ENCODE peak calls at places on chromosome 15, in ten cellular contexts. One of them, this sample, is unnamed.

GRCh38 chr15:101168898-101169297 is 83.0 kb downstream of the CHSY1 start:
- DNase-seq in ascending aorta: no peak
- DNase-seq in BJ: no peak
- DNase-seq in A549: no peak
- DNase-seq in GM12865: no peak
- DNase-seq in breast epithelium: no peak
- DNase-seq in tibial nerve: no peak
- DNase-seq in cardiac muscle cell: no peak
- DNase-seq in transverse colon: no peak
- DNase-seq in SK-N-SH: no peak
- DNase-seq in this sample: no peak

GRCh38 chr15:90376789-90377188 is 11.3 kb upstream of the IQGAP1 start:
- DNase-seq in transverse colon: peak; percentile 42
- DNase-seq in A549: no peak
- DNase-seq in cardiac muscle cell: no peak
- DNase-seq in SK-N-SH: no peak
- DNase-seq in GM12865: peak; percentile 52
- DNase-seq in tibial nerve: no peak
- DNase-seq in breast epithelium: no peak
- DNase-seq in BJ: no peak
- DNase-seq in ascending aorta: no peak
- DNase-seq in this sample: peak; percentile 33

GRCh38 chr15:64146885-64147681 is 4.4 kb upstream of the SNX22 start:
- DNase-seq in GM12865: no peak
- DNase-seq in SK-N-SH: peak; percentile 94
- DNase-seq in breast epithelium: no peak
- DNase-seq in cardiac muscle cell: peak; percentile 58
- DNase-seq in transverse colon: no peak
- DNase-seq in BJ: no peak
- DNase-seq in A549: no peak
- DNase-seq in ascending aorta: no peak
- DNase-seq in tibial nerve: no peak
- DNase-seq in this sample: no peak

GRCh38 chr15:77243716-77244401 is 172.9 kb upstream of the TSPAN3 start:
- DNase-seq in breast epithelium: no peak
- DNase-seq in A549: no peak
- DNase-seq in GM12865: no peak
- DNase-seq in transverse colon: no peak
- DNase-seq in tibial nerve: no peak
- DNase-seq in cardiac muscle cell: no peak
- DNase-seq in SK-N-SH: no peak
- DNase-seq in ascending aorta: no peak
- DNase-seq in BJ: no peak
- DNase-seq in this sample: no peak

GRCh38 chr15:43105077-43105769 is 615 bp downstream of the UBR1 start:
- DNase-seq in cardiac muscle cell: no peak
- DNase-seq in A549: peak; percentile 7
- DNase-seq in breast epithelium: no peak
- DNase-seq in tibial nerve: no peak
- DNase-seq in ascending aorta: no peak
- DNase-seq in BJ: no peak
- DNase-seq in SK-N-SH: peak; percentile 21
- DNase-seq in GM12865: peak; percentile 44
- DNase-seq in transverse colon: peak; percentile 33
- DNase-seq in this sample: peak; percentile 63

GRCh38 chr15:89068325-89068784 is 19.9 kb upstream of the ABHD2 start:
- DNase-seq in A549: no peak
- DNase-seq in SK-N-SH: no peak
- DNase-seq in tibial nerve: peak; percentile 25
- DNase-seq in BJ: peak; percentile 79
- DNase-seq in cardiac muscle cell: peak; percentile 92
- DNase-seq in ascending aorta: peak; percentile 64
- DNase-seq in breast epithelium: no peak
- DNase-seq in GM12865: peak; percentile 92
- DNase-seq in transverse colon: no peak
- DNase-seq in this sample: no peak

GRCh38 chr15:70098461-70099166 is 897 bp upstream of the TLE3 start:
- DNase-seq in ascending aorta: peak; percentile 79
- DNase-seq in breast epithelium: no peak
- DNase-seq in cardiac muscle cell: peak; percentile 45
- DNase-seq in A549: peak; percentile 54
- DNase-seq in BJ: no peak
- DNase-seq in GM12865: peak; percentile 38
- DNase-seq in tibial nerve: no peak
- DNase-seq in transverse colon: peak; percentile 67
- DNase-seq in SK-N-SH: peak; percentile 57
- DNase-seq in this sample: peak; percentile 42

GRCh38 chr15:82890338-82891024 is 62.0 kb downstream of the HOMER2 start:
- DNase-seq in GM12865: no peak
- DNase-seq in SK-N-SH: peak; percentile 62
- DNase-seq in ascending aorta: no peak
- DNase-seq in A549: no peak
- DNase-seq in tibial nerve: no peak
- DNase-seq in breast epithelium: no peak
- DNase-seq in BJ: no peak
- DNase-seq in cardiac muscle cell: peak; percentile 10
- DNase-seq in transverse colon: no peak
- DNase-seq in this sample: no peak

GRCh38 chr15:87477759-87478687 is 778.5 kb downstream of the NTRK3 start:
- DNase-seq in BJ: peak; percentile 40
- DNase-seq in ascending aorta: peak; percentile 71
- DNase-seq in tibial nerve: peak; percentile 17
- DNase-seq in GM12865: no peak
- DNase-seq in SK-N-SH: peak; percentile 49
- DNase-seq in breast epithelium: no peak
- DNase-seq in transverse colon: no peak
- DNase-seq in A549: peak; percentile 58
- DNase-seq in cardiac muscle cell: peak; percentile 71
- DNase-seq in this sample: no peak

DNA sequence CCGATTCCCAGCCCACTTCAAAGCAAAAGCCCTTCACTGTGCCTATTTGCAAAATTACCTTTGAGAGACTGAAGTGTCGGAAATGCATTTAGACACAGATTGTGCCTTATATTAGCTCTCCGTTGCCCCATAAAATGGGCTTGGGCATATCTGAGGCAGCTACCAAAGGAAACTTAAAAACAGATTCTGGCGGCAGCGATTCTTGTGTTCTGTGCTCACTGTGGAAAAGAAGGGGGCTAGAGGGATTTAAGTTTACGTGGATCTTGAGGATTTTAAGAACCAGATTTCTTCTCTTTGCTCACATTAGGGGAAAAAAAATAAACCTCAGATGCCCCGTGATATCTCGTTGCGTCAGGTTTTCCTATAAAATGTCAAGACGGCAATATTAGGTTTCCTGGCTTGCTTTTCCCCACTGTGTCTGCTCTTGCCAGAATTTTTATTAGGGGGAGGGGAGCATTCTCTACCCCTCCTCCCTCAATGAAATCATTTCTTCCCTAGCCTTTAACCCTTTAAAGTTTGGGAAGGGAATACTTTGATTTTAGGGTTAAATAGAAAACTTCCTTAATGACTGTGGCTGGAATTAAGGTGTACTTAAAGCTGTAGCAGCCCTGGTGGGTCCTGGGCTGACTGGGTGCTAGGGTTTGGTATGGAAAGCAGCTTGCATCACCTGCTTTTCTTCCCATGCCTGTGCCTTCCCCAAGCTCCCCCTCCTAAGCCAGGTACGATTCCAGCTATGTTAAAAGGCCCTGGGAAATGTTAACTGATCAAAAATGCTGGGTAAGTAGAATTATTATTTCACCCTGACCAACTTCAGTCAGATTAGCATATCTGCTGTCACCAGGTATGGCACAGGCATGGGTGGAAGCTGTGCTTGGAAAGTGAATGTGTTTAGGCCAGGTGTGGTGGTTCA is 73.8 kb downstream of the SMAD3 start:
- DNase-seq in tibial nerve: no peak
- DNase-seq in breast epithelium: no peak
- DNase-seq in A549: no peak
- DNase-seq in transverse colon: no peak
- DNase-seq in GM12865: no peak
- DNase-seq in SK-N-SH: no peak
- DNase-seq in BJ: no peak
- DNase-seq in ascending aorta: no peak
- DNase-seq in cardiac muscle cell: peak; percentile 36
- DNase-seq in this sample: no peak
- H3K4me3 ChIP-seq in tibial nerve: no peak overlapping the region
- H3K4me3 ChIP-seq in breast epithelium: peak overlapping the region; percentile 10
- H3K4me3 ChIP-seq in A549: no peak overlapping the region
- H3K4me3 ChIP-seq in transverse colon: no peak overlapping the region
- H3K4me3 ChIP-seq in GM12865: no peak overlapping the region
- H3K4me3 ChIP-seq in SK-N-SH: no peak overlapping the region
- H3K4me3 ChIP-seq in BJ: no peak overlapping the region
- H3K4me3 ChIP-seq in ascending aorta: no peak overlapping the region
- H3K4me3 ChIP-seq in cardiac muscle cell: no peak overlapping the region
- H3K4me3 ChIP-seq in this sample: no peak overlapping the region

DNA sequence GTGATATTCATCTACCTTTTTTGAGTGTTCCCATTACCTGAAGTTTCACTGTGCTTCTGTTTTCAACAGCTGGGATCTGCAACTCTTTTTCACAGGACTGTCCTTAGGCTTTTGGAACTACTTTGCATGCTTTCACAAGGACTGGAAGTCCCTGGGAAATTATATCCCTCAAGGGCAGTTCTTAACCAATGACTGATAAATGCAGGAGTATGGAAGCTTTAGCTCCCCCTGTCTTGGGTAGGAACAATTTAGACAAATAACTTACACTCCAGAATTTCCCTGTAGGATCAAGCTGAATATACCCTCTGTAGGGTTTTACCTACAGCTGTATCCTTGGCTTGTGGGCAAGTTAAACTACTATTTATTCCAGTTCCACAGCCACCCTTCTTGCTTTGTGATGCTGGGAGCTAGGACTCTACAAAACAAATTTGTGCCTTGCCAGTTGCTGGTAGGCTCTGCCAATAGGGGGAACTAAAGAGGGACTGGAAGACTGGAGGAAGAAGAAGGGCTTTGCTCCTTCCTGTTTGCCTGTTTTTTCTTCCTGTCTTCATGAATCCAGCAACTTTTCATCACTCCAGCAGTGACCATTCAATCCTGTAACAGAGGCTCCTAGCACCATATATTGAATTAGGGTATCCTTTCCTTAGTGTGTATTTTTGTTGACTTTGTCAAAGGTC is 6.8 kb upstream of the ZNF280D start:
- DNase-seq in breast epithelium: no peak
- DNase-seq in transverse colon: no peak
- DNase-seq in ascending aorta: no peak
- DNase-seq in A549: no peak
- DNase-seq in cardiac muscle cell: no peak
- DNase-seq in BJ: no peak
- DNase-seq in SK-N-SH: no peak
- DNase-seq in tibial nerve: no peak
- DNase-seq in GM12865: peak; percentile 30
- DNase-seq in this sample: peak; percentile 25
- TF ChIP-seq CTCF in breast epithelium: no peak
- TF ChIP-seq CTCF in transverse colon: no peak
- TF ChIP-seq CTCF in ascending aorta: no peak
- TF ChIP-seq CTCF in A549: no peak
- TF ChIP-seq CTCF in cardiac muscle cell: no peak
- TF ChIP-seq CTCF in BJ: peak; percentile 8
- TF ChIP-seq CTCF in SK-N-SH: no peak
- TF ChIP-seq CTCF in tibial nerve: no peak
- TF ChIP-seq CTCF in GM12865: peak; percentile 42
- TF ChIP-seq CTCF in this sample: peak; percentile 70

GRCh38 chr15:51846463-51847230 is 17.2 kb downstream of the TMOD3 start:
- DNase-seq in breast epithelium: no peak
- DNase-seq in transverse colon: no peak
- DNase-seq in ascending aorta: no peak
- DNase-seq in GM12865: no peak
- DNase-seq in tibial nerve: no peak
- DNase-seq in cardiac muscle cell: peak; percentile 86
- DNase-seq in BJ: no peak
- DNase-seq in SK-N-SH: no peak
- DNase-seq in A549: no peak
- DNase-seq in this sample: no peak
- H3K4me3 ChIP-seq in breast epithelium: no peak overlapping the region
- H3K4me3 ChIP-seq in transverse colon: no peak overlapping the region
- H3K4me3 ChIP-seq in ascending aorta: no peak overlapping the region
- H3K4me3 ChIP-seq in GM12865: no peak overlapping the region
- H3K4me3 ChIP-seq in tibial nerve: no peak overlapping the region
- H3K4me3 ChIP-seq in cardiac muscle cell: no peak overlapping the region
- H3K4me3 ChIP-seq in BJ: no peak overlapping the region
- H3K4me3 ChIP-seq in SK-N-SH: peak overlapping the region; percentile 33
- H3K4me3 ChIP-seq in A549: peak overlapping the region; percentile 19
- H3K4me3 ChIP-seq in this sample: no peak overlapping the region

GRCh38 chr15:59362339-59362738 is 10.3 kb downstream of the MYO1E start:
- DNase-seq in tibial nerve: no peak
- DNase-seq in GM12865: no peak
- DNase-seq in BJ: no peak
- DNase-seq in SK-N-SH: no peak
- DNase-seq in cardiac muscle cell: no peak
- DNase-seq in transverse colon: no peak
- DNase-seq in A549: no peak
- DNase-seq in ascending aorta: no peak
- DNase-seq in breast epithelium: no peak
- DNase-seq in this sample: no peak

GRCh38 chr15:59360896-59361295 is 11.8 kb downstream of the MYO1E start:
- DNase-seq in breast epithelium: no peak
- DNase-seq in cardiac muscle cell: no peak
- DNase-seq in tibial nerve: no peak
- DNase-seq in ascending aorta: no peak
- DNase-seq in A549: no peak
- DNase-seq in BJ: no peak
- DNase-seq in transverse colon: no peak
- DNase-seq in SK-N-SH: no peak
- DNase-seq in GM12865: no peak
- DNase-seq in this sample: no peak

GRCh38 chr15:59355730-59356129 is 16.9 kb downstream of the MYO1E start:
- DNase-seq in BJ: no peak
- DNase-seq in transverse colon: no peak
- DNase-seq in SK-N-SH: no peak
- DNase-seq in GM12865: no peak
- DNase-seq in breast epithelium: no peak
- DNase-seq in ascending aorta: no peak
- DNase-seq in cardiac muscle cell: no peak
- DNase-seq in A549: no peak
- DNase-seq in tibial nerve: no peak
- DNase-seq in this sample: no peak

GRCh38 chr15:59364238-59364637 is 8.4 kb downstream of the MYO1E start:
- DNase-seq in cardiac muscle cell: no peak
- DNase-seq in BJ: no peak
- DNase-seq in GM12865: no peak
- DNase-seq in A549: no peak
- DNase-seq in breast epithelium: no peak
- DNase-seq in ascending aorta: no peak
- DNase-seq in SK-N-SH: no peak
- DNase-seq in tibial nerve: no peak
- DNase-seq in transverse colon: no peak
- DNase-seq in this sample: no peak

DNA sequence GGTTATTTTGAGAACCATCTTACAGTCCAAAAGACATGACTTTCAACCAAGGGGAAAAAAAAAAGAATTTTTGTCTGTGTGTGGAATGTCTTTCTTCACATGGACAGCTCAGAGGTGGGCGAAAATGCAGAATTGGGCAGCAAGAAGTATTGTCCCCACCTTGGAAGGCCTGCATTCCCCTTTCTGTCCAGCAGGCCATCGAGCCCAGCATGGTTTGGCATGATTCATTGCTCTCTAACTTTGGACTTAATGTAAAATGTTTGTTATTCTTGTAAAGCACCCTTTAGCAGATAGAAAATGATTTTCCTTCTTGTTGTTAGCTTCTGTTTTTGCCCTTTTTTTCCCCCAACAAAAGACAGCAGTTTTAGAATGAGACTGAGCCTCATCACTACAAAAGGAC is 12.4 kb downstream of the MYO1E start:
- DNase-seq in BJ: no peak
- DNase-seq in SK-N-SH: no peak
- DNase-seq in A549: no peak
- DNase-seq in GM12865: no peak
- DNase-seq in ascending aorta: no peak
- DNase-seq in cardiac muscle cell: no peak
- DNase-seq in breast epithelium: no peak
- DNase-seq in transverse colon: no peak
- DNase-seq in tibial nerve: no peak
- DNase-seq in this sample: no peak
- TF ChIP-seq CTCF in BJ: peak; percentile 28
- TF ChIP-seq CTCF in SK-N-SH: peak; percentile 35
- TF ChIP-seq CTCF in A549: no peak
- TF ChIP-seq CTCF in GM12865: peak; percentile 34
- TF ChIP-seq CTCF in ascending aorta: no peak
- TF ChIP-seq CTCF in cardiac muscle cell: peak; percentile 22
- TF ChIP-seq CTCF in breast epithelium: no peak
- TF ChIP-seq CTCF in transverse colon: no peak
- TF ChIP-seq CTCF in tibial nerve: no peak
- TF ChIP-seq CTCF in this sample: peak; percentile 29